ENCODE peak calls at places on chromosomes 2 and 18, in six cellular contexts. R, Z, K, W, C and P are unnamed samples. For H3K27me3 and H3K4me1, the result is how much of the 10 kb centered on the place peaks cover.

GRCh38 chr2:74063486-74063885 is 78.8 kb downstream of the TET3 start:
- DNase-seq in R (no peak), Z (no peak), K (no peak), W (no peak), C (no peak), P (no peak)

GRCh38 chr2:68537872-68538271 is 70.5 kb downstream of the APLF start:
- DNase-seq in R (no peak), Z (no peak), K (no peak), W (no peak), C (no peak), P (no peak)

GRCh38 chr2:30403592-30404353 is 43.3 kb upstream of the LCLAT1 start:
- DNase-seq in R (no peak), Z (no peak), K (no peak), W (no peak), C (no peak), P (no peak)

GRCh38 chr18:13397504-13398163 is 179.1 kb downstream of the LDLRAD4 start:
- DNase-seq in R (no peak), Z (no peak), K (no peak), W (no peak), C (no peak), P (peak)

GRCh38 chr2:54015809-54016703 is 45.3 kb upstream of the PSME4 start:
- DNase-seq in R (no peak), Z (no peak), K (no peak), W (no peak), C (no peak), P (no peak)

GRCh38 chr2:24566209-24566608 is 75.2 kb downstream of the NCOA1 start:
- DNase-seq in R (no peak), Z (no peak), K (no peak), W (no peak), C (no peak), P (no peak)

GRCh38 chr2:71746946-71747501 is 293.7 kb downstream of the DYSF start:
- DNase-seq in R (peak), Z (peak), K (no peak), W (no peak), C (no peak), P (no peak)

GRCh38 chr18:47983055-47983454 is 52.6 kb upstream of the SMAD2 start:
- DNase-seq in R (no peak), Z (no peak), K (no peak), W (no peak), C (no peak), P (no peak)

GRCh38 chr2:3595985-3596384 is 1.1 kb downstream of the COLEC11 start:
- DNase-seq in R (peak), Z (no peak), K (no peak), W (no peak), C (no peak), P (no peak)

GRCh38 chr18:44548291-44549221 is 132.1 kb upstream of the SETBP1 start:
- DNase-seq in R (no peak), Z (peak), K (no peak), W (no peak), C (no peak), P (no peak)

GRCh38 chr2:48946444-48947048 is 191.0 kb upstream of the LHCGR start:
- DNase-seq in R (no peak), Z (peak), K (peak), W (no peak), C (no peak), P (no peak)

GRCh38 chr18:8615397-8616025 is 6.3 kb downstream of the RAB12 start:
- DNase-seq in R (no peak), Z (peak), K (no peak), W (no peak), C (no peak), P (no peak)

GRCh38 chr2:220224711-220225519 is 597.5 kb downstream of the SLC4A3 start:
- DNase-seq in R (no peak), Z (no peak), K (no peak), W (no peak), C (no peak), P (no peak)

GRCh38 chr2:127511090-127511489 is 15.2 kb downstream of the IWS1 start:
- DNase-seq in R (no peak), Z (no peak), K (no peak), W (no peak), C (no peak), P (no peak)

GRCh38 chr2:42843611-42844010 is 51.2 kb upstream of the HAAO start:
- DNase-seq in R (no peak), Z (no peak), K (no peak), W (no peak), C (no peak), P (no peak)

GRCh38 chr2:225041210-225041870 is 928 bp downstream of the DOCK10 start:
- DNase-seq in R (peak), Z (peak), K (no peak), W (peak), C (peak), P (no peak)
- H3K27me3 ChIP-seq in R (under half), Z (under half), K (under half), W (under half), C (under half), P (under half)

GRCh38 chr18:10916387-10916786 is 233.0 kb downstream of the PIEZO2 start:
- DNase-seq in R (no peak), Z (no peak), K (no peak), W (no peak), C (no peak), P (no peak)
- H3K4me3 ChIP-seq in R (no peak), Z (no peak), K (no peak), W (no peak), C (no peak), P (no peak)

GRCh38 chr2:64636105-64636873 is 17.4 kb downstream of the SERTAD2 start:
- DNase-seq in R (no peak), Z (no peak), K (no peak), W (no peak), C (no peak), P (no peak)

GRCh38 chr2:64637931-64638330 is 15.8 kb downstream of the SERTAD2 start:
- DNase-seq in R (no peak), Z (no peak), K (no peak), W (no peak), C (no peak), P (no peak)

GRCh38 chr2:64634338-64635267 is 19.1 kb downstream of the SERTAD2 start:
- DNase-seq in R (no peak), Z (no peak), K (no peak), W (no peak), C (no peak), P (no peak)

GRCh38 chr2:64638502-64639120 is 15.1 kb downstream of the SERTAD2 start:
- DNase-seq in R (no peak), Z (no peak), K (no peak), W (no peak), C (no peak), P (no peak)

DNA sequence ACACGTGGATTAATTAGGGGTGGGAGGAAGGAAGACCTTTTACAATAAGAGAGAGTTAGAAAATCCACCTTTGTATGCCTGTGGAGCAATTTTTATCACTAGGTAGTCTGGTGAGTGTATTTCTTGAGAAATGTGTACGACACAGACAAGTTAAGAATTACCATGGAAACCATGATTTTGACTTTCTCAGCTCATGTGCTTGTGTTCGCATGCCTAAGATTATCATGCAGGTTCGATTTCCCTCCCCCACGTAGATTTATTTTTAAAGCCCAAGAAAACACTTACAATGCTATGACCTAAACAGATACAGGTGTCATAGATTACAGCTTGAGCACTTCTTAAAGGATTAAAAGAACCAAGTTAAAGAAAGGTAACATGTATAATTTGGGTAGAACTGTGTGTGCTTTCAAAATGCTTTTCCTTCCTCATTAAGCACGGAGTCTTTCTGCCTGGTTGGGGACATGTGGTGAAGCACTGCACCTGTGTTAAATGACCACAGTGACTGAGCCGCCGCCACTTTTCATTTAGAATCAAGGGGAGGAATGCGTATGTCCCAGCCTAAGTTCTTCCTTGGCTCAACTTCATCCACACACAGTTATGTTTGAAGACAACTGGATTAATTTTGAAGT is 16.6 kb downstream of the SERTAD2 start:
- DNase-seq in R (no peak), Z (no peak), K (no peak), W (no peak), C (no peak), P (no peak)
- H3K4me1 ChIP-seq in R (under half), Z (under half), K (under half), W (under half), C (under half), P (half or more)

GRCh38 chr2:218980800-218981389 is 4.1 kb downstream of the FEV start:
- DNase-seq in R (no peak), Z (no peak), K (no peak), W (peak), C (no peak), P (no peak)

GRCh38 chr2:218979846-218980738 is 4.9 kb downstream of the FEV start:
- DNase-seq in R (peak), Z (peak), K (peak), W (peak), C (peak), P (no peak)

GRCh38 chr2:218970916-218971315 is 11.4 kb downstream of the CDK5R2 start:
- DNase-seq in R (peak), Z (no peak), K (no peak), W (no peak), C (no peak), P (no peak)

GRCh38 chr2:218975060-218975777 is 9.8 kb downstream of the FEV start:
- DNase-seq in R (peak), Z (no peak), K (no peak), W (no peak), C (no peak), P (no peak)
- H3K27me3 ChIP-seq in R (under half), Z (under half), K (under half), W (under half), C (half or more), P (under half)

DNA sequence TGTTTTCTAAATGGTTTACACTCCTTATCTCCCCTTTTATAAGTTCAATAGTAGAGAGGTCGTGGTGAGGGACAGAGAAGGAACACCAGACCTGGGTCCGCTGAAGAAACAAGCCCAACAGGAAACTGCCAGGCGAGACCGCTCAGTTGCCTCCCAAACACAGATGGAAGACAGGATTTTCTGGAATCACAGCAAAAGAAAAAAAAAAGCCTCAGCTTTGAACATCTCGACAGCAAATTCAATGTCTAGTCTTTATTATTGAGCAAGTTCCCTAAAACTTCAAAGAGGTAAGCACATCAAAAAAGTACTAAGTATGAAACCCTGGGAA is 33.5 kb upstream of the GNAL start:
- DNase-seq in R (no peak), Z (no peak), K (no peak), W (no peak), C (no peak), P (no peak)
- H3K4me3 ChIP-seq in R (peak), Z (no peak), K (no peak), W (no peak), C (no peak), P (no peak)

DNA sequence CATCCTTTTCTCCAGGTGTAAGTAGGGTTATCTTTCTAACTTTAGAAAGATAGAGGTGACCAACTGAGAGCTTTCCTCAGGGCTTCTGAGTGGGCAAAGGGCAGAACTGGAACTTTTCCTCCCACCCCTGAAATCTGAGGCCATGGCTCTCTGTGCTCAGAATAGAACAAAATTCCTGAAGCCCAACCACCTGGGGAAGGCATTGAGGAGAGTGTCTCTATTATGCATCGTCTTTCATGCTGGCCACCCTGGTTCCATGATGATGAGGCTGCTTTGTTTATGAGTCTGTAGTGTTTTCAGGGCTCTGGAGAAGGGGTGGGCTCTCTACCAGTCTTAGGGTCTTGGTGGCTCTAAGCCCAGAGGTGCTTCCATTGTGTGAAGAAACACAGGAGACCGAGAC is 30.7 kb upstream of the IL1R1 start:
- DNase-seq in R (no peak), Z (no peak), K (no peak), W (no peak), C (no peak), P (no peak)
- H3K4me1 ChIP-seq in R (under half), Z (under half), K (under half), W (under half), C (under half), P (under half)

GRCh38 chr18:79872423-79872822 is 74.7 kb downstream of the KCNG2 start:
- DNase-seq in R (no peak), Z (no peak), K (no peak), W (no peak), C (peak), P (no peak)

GRCh38 chr18:79874553-79875530 is 76.6 kb downstream of the SLC66A2 start:
- DNase-seq in R (no peak), Z (no peak), K (no peak), W (no peak), C (peak), P (no peak)

GRCh38 chr18:79872852-79873444 is 75.2 kb downstream of the KCNG2 start:
- DNase-seq in R (no peak), Z (no peak), K (no peak), W (no peak), C (no peak), P (no peak)

GRCh38 chr18:79875531-79875919 is 75.9 kb downstream of the SLC66A2 start:
- DNase-seq in R (peak), Z (no peak), K (no peak), W (no peak), C (no peak), P (peak)

GRCh38 chr18:79873449-79874110 is 75.8 kb downstream of the KCNG2 start:
- DNase-seq in R (no peak), Z (no peak), K (no peak), W (no peak), C (no peak), P (peak)
- H3K27me3 ChIP-seq in R (under half), Z (under half), K (under half), W (under half), C (under half), P (under half)